ENCODE peak calls at places on chromosomes 12 and 14, in seven cellular contexts. One of them, this sample, is unnamed.

GRCh38 chr12:123934829-123935228 is 37.8 kb downstream of the CCDC92 start:
- DNase-seq in cardiac septum: no peak
- DNase-seq in HTR-8/SVneo: no peak
- DNase-seq in activated CD4-positive, alpha-beta T cell treated with anti-CD3 and anti-CD28 coated beads, Interleukin-2, amount 50 U/mL, for 24 hours: no peak
- DNase-seq in CD8-positive, alpha-beta T cell: no peak
- DNase-seq in EL: peak
- DNase-seq in stimulated activated CD4-positive, alpha-beta T cell treated with anti-CD3 and anti-CD28 coated beads, Interleukin-12 subunit alpha, Interleukin-12 subunit beta, amount 100 ng/mL, for 48 hours: no peak
- DNase-seq in this sample: no peak

GRCh38 chr12:7065073-7065623 is 4.6 kb downstream of the C1S start:
- DNase-seq in cardiac septum: no peak
- DNase-seq in HTR-8/SVneo: no peak
- DNase-seq in activated CD4-positive, alpha-beta T cell treated with anti-CD3 and anti-CD28 coated beads, Interleukin-2, amount 50 U/mL, for 24 hours: no peak
- DNase-seq in CD8-positive, alpha-beta T cell: no peak
- DNase-seq in EL: no peak
- DNase-seq in stimulated activated CD4-positive, alpha-beta T cell treated with anti-CD3 and anti-CD28 coated beads, Interleukin-12 subunit alpha, Interleukin-12 subunit beta, amount 100 ng/mL, for 48 hours: no peak
- DNase-seq in this sample: no peak

GRCh38 chr12:103673487-103673886 is 86.4 kb downstream of the STAB2 start:
- DNase-seq in cardiac septum: no peak
- DNase-seq in HTR-8/SVneo: no peak
- DNase-seq in activated CD4-positive, alpha-beta T cell treated with anti-CD3 and anti-CD28 coated beads, Interleukin-2, amount 50 U/mL, for 24 hours: no peak
- DNase-seq in CD8-positive, alpha-beta T cell: no peak
- DNase-seq in EL: no peak
- DNase-seq in stimulated activated CD4-positive, alpha-beta T cell treated with anti-CD3 and anti-CD28 coated beads, Interleukin-12 subunit alpha, Interleukin-12 subunit beta, amount 100 ng/mL, for 48 hours: no peak
- DNase-seq in this sample: no peak

GRCh38 chr14:61525293-61526011 is 169.9 kb upstream of the HIF1A start:
- DNase-seq in cardiac septum: peak
- DNase-seq in HTR-8/SVneo: peak
- DNase-seq in activated CD4-positive, alpha-beta T cell treated with anti-CD3 and anti-CD28 coated beads, Interleukin-2, amount 50 U/mL, for 24 hours: peak
- DNase-seq in CD8-positive, alpha-beta T cell: peak
- DNase-seq in EL: peak
- DNase-seq in stimulated activated CD4-positive, alpha-beta T cell treated with anti-CD3 and anti-CD28 coated beads, Interleukin-12 subunit alpha, Interleukin-12 subunit beta, amount 100 ng/mL, for 48 hours: peak
- DNase-seq in this sample: peak

GRCh38 chr14:20904393-20905029 is 13.3 kb downstream of the RNASE3 start:
- DNase-seq in cardiac septum: no peak
- DNase-seq in HTR-8/SVneo: no peak
- DNase-seq in activated CD4-positive, alpha-beta T cell treated with anti-CD3 and anti-CD28 coated beads, Interleukin-2, amount 50 U/mL, for 24 hours: no peak
- DNase-seq in CD8-positive, alpha-beta T cell: no peak
- DNase-seq in EL: no peak
- DNase-seq in stimulated activated CD4-positive, alpha-beta T cell treated with anti-CD3 and anti-CD28 coated beads, Interleukin-12 subunit alpha, Interleukin-12 subunit beta, amount 100 ng/mL, for 48 hours: no peak
- DNase-seq in this sample: no peak

GRCh38 chr12:43294147-43294546 is 257.9 kb downstream of the ADAMTS20 start:
- DNase-seq in cardiac septum: no peak
- DNase-seq in HTR-8/SVneo: no peak
- DNase-seq in activated CD4-positive, alpha-beta T cell treated with anti-CD3 and anti-CD28 coated beads, Interleukin-2, amount 50 U/mL, for 24 hours: no peak
- DNase-seq in CD8-positive, alpha-beta T cell: no peak
- DNase-seq in EL: no peak
- DNase-seq in stimulated activated CD4-positive, alpha-beta T cell treated with anti-CD3 and anti-CD28 coated beads, Interleukin-12 subunit alpha, Interleukin-12 subunit beta, amount 100 ng/mL, for 48 hours: no peak
- DNase-seq in this sample: no peak

GRCh38 chr12:12501121-12501520 is 61.5 kb downstream of the DUSP16 start:
- DNase-seq in cardiac septum: no peak
- DNase-seq in HTR-8/SVneo: no peak
- DNase-seq in activated CD4-positive, alpha-beta T cell treated with anti-CD3 and anti-CD28 coated beads, Interleukin-2, amount 50 U/mL, for 24 hours: no peak
- DNase-seq in CD8-positive, alpha-beta T cell: no peak
- DNase-seq in EL: no peak
- DNase-seq in stimulated activated CD4-positive, alpha-beta T cell treated with anti-CD3 and anti-CD28 coated beads, Interleukin-12 subunit alpha, Interleukin-12 subunit beta, amount 100 ng/mL, for 48 hours: no peak
- DNase-seq in this sample: no peak

GRCh38 chr14:59086241-59086899 is 102.1 kb upstream of the DAAM1 start:
- DNase-seq in cardiac septum: no peak
- DNase-seq in HTR-8/SVneo: no peak
- DNase-seq in activated CD4-positive, alpha-beta T cell treated with anti-CD3 and anti-CD28 coated beads, Interleukin-2, amount 50 U/mL, for 24 hours: no peak
- DNase-seq in CD8-positive, alpha-beta T cell: no peak
- DNase-seq in EL: no peak
- DNase-seq in stimulated activated CD4-positive, alpha-beta T cell treated with anti-CD3 and anti-CD28 coated beads, Interleukin-12 subunit alpha, Interleukin-12 subunit beta, amount 100 ng/mL, for 48 hours: no peak
- DNase-seq in this sample: no peak

GRCh38 chr14:92516966-92517350 is 3.4 kb downstream of the RIN3 start:
- DNase-seq in cardiac septum: no peak
- DNase-seq in HTR-8/SVneo: no peak
- DNase-seq in activated CD4-positive, alpha-beta T cell treated with anti-CD3 and anti-CD28 coated beads, Interleukin-2, amount 50 U/mL, for 24 hours: no peak
- DNase-seq in CD8-positive, alpha-beta T cell: peak
- DNase-seq in EL: no peak
- DNase-seq in stimulated activated CD4-positive, alpha-beta T cell treated with anti-CD3 and anti-CD28 coated beads, Interleukin-12 subunit alpha, Interleukin-12 subunit beta, amount 100 ng/mL, for 48 hours: no peak
- DNase-seq in this sample: peak

GRCh38 chr14:26163761-26164160 is 434.1 kb downstream of the NOVA1 start:
- DNase-seq in cardiac septum: no peak
- DNase-seq in HTR-8/SVneo: no peak
- DNase-seq in activated CD4-positive, alpha-beta T cell treated with anti-CD3 and anti-CD28 coated beads, Interleukin-2, amount 50 U/mL, for 24 hours: no peak
- DNase-seq in CD8-positive, alpha-beta T cell: no peak
- DNase-seq in EL: no peak
- DNase-seq in stimulated activated CD4-positive, alpha-beta T cell treated with anti-CD3 and anti-CD28 coated beads, Interleukin-12 subunit alpha, Interleukin-12 subunit beta, amount 100 ng/mL, for 48 hours: no peak
- DNase-seq in this sample: no peak

GRCh38 chr12:69036533-69036932 is 103.6 kb upstream of the CPM start:
- DNase-seq in cardiac septum: no peak
- DNase-seq in HTR-8/SVneo: no peak
- DNase-seq in activated CD4-positive, alpha-beta T cell treated with anti-CD3 and anti-CD28 coated beads, Interleukin-2, amount 50 U/mL, for 24 hours: no peak
- DNase-seq in CD8-positive, alpha-beta T cell: no peak
- DNase-seq in EL: no peak
- DNase-seq in stimulated activated CD4-positive, alpha-beta T cell treated with anti-CD3 and anti-CD28 coated beads, Interleukin-12 subunit alpha, Interleukin-12 subunit beta, amount 100 ng/mL, for 48 hours: no peak
- DNase-seq in this sample: no peak

GRCh38 chr14:66645716-66646115 is 137.8 kb downstream of the GPHN start:
- DNase-seq in cardiac septum: no peak
- DNase-seq in HTR-8/SVneo: peak
- DNase-seq in activated CD4-positive, alpha-beta T cell treated with anti-CD3 and anti-CD28 coated beads, Interleukin-2, amount 50 U/mL, for 24 hours: no peak
- DNase-seq in CD8-positive, alpha-beta T cell: no peak
- DNase-seq in EL: peak
- DNase-seq in stimulated activated CD4-positive, alpha-beta T cell treated with anti-CD3 and anti-CD28 coated beads, Interleukin-12 subunit alpha, Interleukin-12 subunit beta, amount 100 ng/mL, for 48 hours: no peak
- DNase-seq in this sample: no peak

GRCh38 chr14:75433631-75434556 is 6.1 kb downstream of the JDP2 start:
- DNase-seq in cardiac septum: no peak
- DNase-seq in HTR-8/SVneo: no peak
- DNase-seq in activated CD4-positive, alpha-beta T cell treated with anti-CD3 and anti-CD28 coated beads, Interleukin-2, amount 50 U/mL, for 24 hours: no peak
- DNase-seq in CD8-positive, alpha-beta T cell: no peak
- DNase-seq in EL: no peak
- DNase-seq in stimulated activated CD4-positive, alpha-beta T cell treated with anti-CD3 and anti-CD28 coated beads, Interleukin-12 subunit alpha, Interleukin-12 subunit beta, amount 100 ng/mL, for 48 hours: no peak
- DNase-seq in this sample: no peak

GRCh38 chr12:113820310-113820709 is 145.8 kb downstream of the RBM19 start:
- DNase-seq in cardiac septum: no peak
- DNase-seq in HTR-8/SVneo: no peak
- DNase-seq in activated CD4-positive, alpha-beta T cell treated with anti-CD3 and anti-CD28 coated beads, Interleukin-2, amount 50 U/mL, for 24 hours: no peak
- DNase-seq in CD8-positive, alpha-beta T cell: no peak
- DNase-seq in EL: no peak
- DNase-seq in stimulated activated CD4-positive, alpha-beta T cell treated with anti-CD3 and anti-CD28 coated beads, Interleukin-12 subunit alpha, Interleukin-12 subunit beta, amount 100 ng/mL, for 48 hours: no peak
- DNase-seq in this sample: no peak

GRCh38 chr14:51653855-51654548 is 2.3 kb downstream of the FRMD6 start:
- DNase-seq in cardiac septum: no peak
- DNase-seq in HTR-8/SVneo: no peak
- DNase-seq in activated CD4-positive, alpha-beta T cell treated with anti-CD3 and anti-CD28 coated beads, Interleukin-2, amount 50 U/mL, for 24 hours: no peak
- DNase-seq in CD8-positive, alpha-beta T cell: no peak
- DNase-seq in EL: no peak
- DNase-seq in stimulated activated CD4-positive, alpha-beta T cell treated with anti-CD3 and anti-CD28 coated beads, Interleukin-12 subunit alpha, Interleukin-12 subunit beta, amount 100 ng/mL, for 48 hours: no peak
- DNase-seq in this sample: no peak

GRCh38 chr14:72788255-72788654 is 105.6 kb downstream of the DPF3 start:
- DNase-seq in cardiac septum: no peak
- DNase-seq in HTR-8/SVneo: no peak
- DNase-seq in activated CD4-positive, alpha-beta T cell treated with anti-CD3 and anti-CD28 coated beads, Interleukin-2, amount 50 U/mL, for 24 hours: no peak
- DNase-seq in CD8-positive, alpha-beta T cell: no peak
- DNase-seq in EL: no peak
- DNase-seq in stimulated activated CD4-positive, alpha-beta T cell treated with anti-CD3 and anti-CD28 coated beads, Interleukin-12 subunit alpha, Interleukin-12 subunit beta, amount 100 ng/mL, for 48 hours: no peak
- DNase-seq in this sample: no peak

GRCh38 chr14:82537831-82538230 is 1004.2 kb upstream of the SEL1L start:
- DNase-seq in cardiac septum: no peak
- DNase-seq in HTR-8/SVneo: no peak
- DNase-seq in activated CD4-positive, alpha-beta T cell treated with anti-CD3 and anti-CD28 coated beads, Interleukin-2, amount 50 U/mL, for 24 hours: no peak
- DNase-seq in CD8-positive, alpha-beta T cell: no peak
- DNase-seq in EL: no peak
- DNase-seq in stimulated activated CD4-positive, alpha-beta T cell treated with anti-CD3 and anti-CD28 coated beads, Interleukin-12 subunit alpha, Interleukin-12 subunit beta, amount 100 ng/mL, for 48 hours: no peak
- DNase-seq in this sample: no peak

GRCh38 chr12:106309671-106310313 is 7.3 kb downstream of the TCP11L2 start:
- DNase-seq in cardiac septum: no peak
- DNase-seq in HTR-8/SVneo: peak
- DNase-seq in activated CD4-positive, alpha-beta T cell treated with anti-CD3 and anti-CD28 coated beads, Interleukin-2, amount 50 U/mL, for 24 hours: no peak
- DNase-seq in CD8-positive, alpha-beta T cell: no peak
- DNase-seq in EL: peak
- DNase-seq in stimulated activated CD4-positive, alpha-beta T cell treated with anti-CD3 and anti-CD28 coated beads, Interleukin-12 subunit alpha, Interleukin-12 subunit beta, amount 100 ng/mL, for 48 hours: no peak
- DNase-seq in this sample: no peak